ENCODE peak calls at places on chromosomes 4 and X, in seven cellular contexts. S is NCI-H1092, B is hippocampal formation, Z is HFF-Myc, Y is posterior cingulate gyrus, P is RCC 7860, N is amniotic stem cell. X is an unnamed sample.

GRCh38 chrX:123764967-123765871 is 32.4 kb upstream of the THOC2 start:
- DNase-seq in Y (peak), Z (peak), N (peak), P (peak), B (peak), S (peak), X (peak)

GRCh38 chr4:8915201-8916200 is 43.9 kb upstream of the HMX1 start:
- DNase-seq in P (no peak), S (no peak), N (no peak), B (no peak), Y (no peak), Z (no peak), X (peak)

GRCh38 chrX:71657267-71657666 is 10.1 kb upstream of the LOC101059915 start:
- DNase-seq in P (no peak), Z (no peak), S (no peak), B (no peak), Y (no peak), N (no peak), X (no peak)

GRCh38 chr4:61003301-61003700 is 196.8 kb upstream of the ADGRL3 start:
- DNase-seq in N (no peak), B (no peak), Z (no peak), S (no peak), Y (no peak), P (no peak), X (no peak)

GRCh38 chrX:3699841-3700381 is 13.5 kb downstream of the PRKX start:
- DNase-seq in Y (no peak), N (no peak), Z (no peak), P (no peak), B (no peak), S (no peak), X (no peak)

GRCh38 chr4:76784237-76784636 is 113.7 kb downstream of the SOWAHB start:
- DNase-seq in N (no peak), S (no peak), Y (no peak), P (no peak), B (no peak), Z (no peak), X (no peak)

GRCh38 chr4:80173841-80174240 is 23.5 kb upstream of the PRDM8 start:
- DNase-seq in Z (no peak), Y (no peak), P (no peak), B (no peak), S (no peak), N (no peak), X (no peak)

GRCh38 chr4:168076989-168077725 is 15.2 kb upstream of the ANXA10 start:
- DNase-seq in N (peak), B (peak), S (peak), P (peak), Y (no peak), Z (peak), X (peak)

GRCh38 chrX:42237956-42238355 is 314.6 kb upstream of the CASK start:
- DNase-seq in B (no peak), P (no peak), Y (no peak), Z (no peak), S (no peak), N (no peak), X (no peak)

GRCh38 chr4:48033825-48034413 is 17.3 kb downstream of the NIPAL1 start:
- DNase-seq in B (no peak), N (no peak), S (no peak), Z (no peak), P (peak), Y (no peak), X (peak)

GRCh38 chrX:40318796-40319195 is 221.0 kb upstream of the BCOR start:
- DNase-seq in Y (no peak), B (no peak), Z (no peak), S (no peak), N (no peak), P (no peak), X (no peak)

GRCh38 chr4:126977306-126977705 is 655.5 kb upstream of the INTU start:
- DNase-seq in N (no peak), B (no peak), Y (no peak), Z (no peak), P (no peak), S (no peak), X (no peak)

GRCh38 chr4:150039790-150040189 is 38.5 kb upstream of the DCLK2 start:
- DNase-seq in P (no peak), Z (no peak), Y (no peak), B (no peak), N (no peak), S (no peak), X (no peak)

GRCh38 chrX:131595120-131595519 is 51.2 kb downstream of the OR13H1 start:
- DNase-seq in Y (no peak), P (no peak), S (no peak), N (no peak), Z (no peak), B (no peak), X (no peak)

GRCh38 chr4:138864961-138865720 is 150.4 kb upstream of the NOCT start:
- DNase-seq in N (no peak), B (no peak), P (no peak), S (no peak), Y (no peak), Z (no peak), X (no peak)